ENCODE peak calls at places on chromosomes 13 and 19, in six cellular contexts. B, W, C, E, M and R are unnamed samples.

GRCh38 chr13:30774214-30774730 is 38.9 kb downstream of the ALOX5AP start:
- DNase-seq in M (no peak), C (no peak), W (no peak), B (no peak), E (no peak), R (no peak)

GRCh38 chr13:45943965-45944364 is 92.4 kb upstream of the SIAH3 start:
- DNase-seq in C (no peak), E (no peak), B (no peak), M (no peak), W (no peak), R (peak; percentile 55)

GRCh38 chr19:2575734-2576481 is 100.0 kb downstream of the GADD45B start:
- DNase-seq in C (no peak), E (no peak), B (peak; percentile 53), M (peak; percentile 88), W (no peak), R (peak; percentile 91)

GRCh38 chr13:85512421-85512820 is 286.8 kb downstream of the SLITRK6 start:
- DNase-seq in M (no peak), B (no peak), E (no peak), W (no peak), C (no peak), R (no peak)

GRCh38 chr19:46571495-46571894 is 29.6 kb upstream of the CALM3 start:
- DNase-seq in E (no peak), M (no peak), C (no peak), W (no peak), B (peak; percentile 63), R (no peak)

GRCh38 chr19:15159251-15159650 is 41.5 kb downstream of the NOTCH3 start:
- DNase-seq in B (no peak), C (no peak), E (no peak), W (no peak), M (no peak), R (peak; percentile 24)

GRCh38 chr19:441213-441823 is 19.5 kb downstream of the SHC2 start:
- DNase-seq in B (no peak), C (no peak), M (peak; percentile 29), E (no peak), W (no peak), R (no peak)

GRCh38 chr13:33707449-33707848 is 110.5 kb upstream of the RFC3 start:
- DNase-seq in E (no peak), B (no peak), W (no peak), C (no peak), M (no peak), R (no peak)

GRCh38 chr13:20475927-20476691 is 49.5 kb downstream of the CRYL1 start:
- DNase-seq in B (no peak), M (no peak), C (peak; percentile 75), E (no peak), W (no peak), R (peak; percentile 35)

GRCh38 chr19:44050740-44051653 is 839 bp upstream of the ZNF223 start:
- DNase-seq in E (no peak), W (no peak), M (no peak), C (peak; percentile 50), B (no peak), R (peak; percentile 2)

GRCh38 chr19:12052057-12052570 is 647 bp downstream of the ZNF878 start:
- DNase-seq in E (peak; percentile 7), C (no peak), B (peak; percentile 33), M (no peak), W (no peak), R (no peak)

GRCh38 chr19:28785961-28786360 is 427.0 kb downstream of the UQCRFS1 start:
- DNase-seq in C (no peak), W (no peak), E (no peak), M (no peak), B (no peak), R (no peak)

GRCh38 chr19:54281008-54281728 is at the start of gene LILRB2:
- DNase-seq in C (peak; percentile 7), W (no peak), E (no peak), B (no peak), M (no peak), R (no peak)

GRCh38 chr19:7366701-7367420 is 18.1 kb downstream of the ARHGEF18 start:
- DNase-seq in E (peak; percentile 32), W (no peak), B (no peak), C (no peak), M (no peak), R (peak; percentile 43)

GRCh38 chr13:38752726-38753125 is 65.8 kb downstream of the FREM2 start:
- DNase-seq in M (no peak), E (no peak), B (no peak), W (no peak), C (no peak), R (no peak)

GRCh38 chr19:7554990-7555864 is 19.7 kb downstream of the PNPLA6 start:
- DNase-seq in C (no peak), E (no peak), M (peak; percentile 87), W (no peak), B (peak; percentile 91), R (no peak)

GRCh38 chr13:27035892-27036235 is 135.7 kb downstream of the USP12 start:
- DNase-seq in B (no peak), M (no peak), E (no peak), W (no peak), C (no peak), R (no peak)

GRCh38 chr13:20822406-20822805 is 48.6 kb upstream of the EEF1AKMT1 start:
- DNase-seq in E (no peak), W (no peak), M (no peak), B (no peak), C (no peak), R (no peak)

GRCh38 chr19:38812841-38813320 is at the start of gene LGALS4:
- DNase-seq in W (no peak), C (no peak), E (no peak), M (peak; percentile 55), B (peak; percentile 23), R (no peak)

GRCh38 chr19:37997911-37998344 is 90.9 kb downstream of the SIPA1L3 start:
- DNase-seq in C (no peak), W (no peak), M (no peak), E (peak; percentile 83), B (no peak), R (peak; percentile 86)

GRCh38 chr13:75774176-75774575 is 138.0 kb downstream of the LMO7 start:
- DNase-seq in W (no peak), C (no peak), M (no peak), B (no peak), E (no peak), R (no peak)

GRCh38 chr19:19534556-19535265 is 3.4 kb upstream of the CILP2 start:
- DNase-seq in W (no peak), B (no peak), M (peak; percentile 61), C (no peak), E (no peak), R (no peak)

GRCh38 chr19:13155472-13156284 is 5.5 kb downstream of the IER2 start:
- DNase-seq in C (peak; percentile 85), B (peak; percentile 63), M (peak; percentile 95), E (peak; percentile 72), W (no peak), R (peak; percentile 69)

GRCh38 chr13:47087841-47088240 is 191.0 kb upstream of the HTR2A start:
- DNase-seq in W (no peak), B (no peak), C (no peak), E (no peak), M (no peak), R (peak; percentile 85)

GRCh38 chr19:2867025-2867991 is at the start of gene ZNF556:
- DNase-seq in E (no peak), B (peak; percentile 99), W (no peak), C (no peak), M (peak; percentile 61), R (no peak)

GRCh38 chr13:66076417-66076816 is 1153.7 kb downstream of the PCDH9 start:
- DNase-seq in C (no peak), M (no peak), B (no peak), E (no peak), W (no peak), R (peak; percentile 36)

GRCh38 chr19:46515879-46516350 is 20.2 kb upstream of the PNMA8B start:
- DNase-seq in W (no peak), C (peak; percentile 60), B (peak; percentile 77), E (peak; percentile 31), M (no peak), R (peak; percentile 36)

GRCh38 chr19:1360818-1361461 is 22.8 kb upstream of the NDUFS7 start:
- DNase-seq in W (no peak), B (peak; percentile 97), E (peak; percentile 24), M (peak; percentile 92), C (no peak), R (peak; percentile 93)

GRCh38 chr19:17834350-17835181 is 13.2 kb downstream of the JAK3 start:
- DNase-seq in W (no peak), B (no peak), E (no peak), C (no peak), M (no peak), R (no peak)

GRCh38 chr19:50725932-50726230 is 2.7 kb downstream of the CLEC11A start:
- DNase-seq in B (no peak), M (no peak), W (no peak), E (no peak), C (no peak), R (no peak)

GRCh38 chr13:52387721-52388120 is 18.3 kb downstream of the THSD1 start:
- DNase-seq in M (no peak), C (no peak), E (no peak), W (no peak), B (no peak), R (no peak)

GRCh38 chr19:8321760-8322637 is 703 bp downstream of the RPS28 start:
- DNase-seq in C (no peak), M (peak; percentile 71), E (no peak), W (no peak), B (no peak), R (no peak)

GRCh38 chr13:25080773-25081172 is 15.2 kb upstream of the PABPC3 start:
- DNase-seq in C (no peak), M (no peak), W (no peak), B (no peak), E (no peak), R (no peak)

GRCh38 chr13:25088562-25089221 is 7.2 kb upstream of the PABPC3 start:
- DNase-seq in E (no peak), B (no peak), C (no peak), W (no peak), M (no peak), R (no peak)

GRCh38 chr13:25085125-25085742 is 10.7 kb upstream of the PABPC3 start:
- DNase-seq in B (peak; percentile 51), C (no peak), M (no peak), E (peak; percentile 27), W (no peak), R (peak; percentile 37)

GRCh38 chr13:25084101-25084500 is 11.8 kb upstream of the PABPC3 start:
- DNase-seq in W (no peak), M (no peak), B (no peak), C (no peak), E (no peak), R (no peak)
- H3K27ac ChIP-seq in W (no peak overlapping the region), M (no peak overlapping the region), B (no peak overlapping the region), C (no peak overlapping the region), E (no peak overlapping the region), R (no peak overlapping the region)

GRCh38 chr13:112819816-112820215 is 130.0 kb downstream of the ATP11A start:
- DNase-seq in E (no peak), B (no peak), W (no peak), C (no peak), M (no peak), R (no peak)
- H3K36me3 ChIP-seq in E (peaks cover 4% of the 10 kb centered on the region), B (peaks cover 7% of the 10 kb centered on the region), W (peaks cover 10% of the 10 kb centered on the region), C (peaks cover 15% of the 10 kb centered on the region), M (peaks cover 44% of the 10 kb centered on the region), R (no peaks in the 10 kb centered on the region)

GRCh38 chr19:49113762-49114629 is at the start of gene LIN7B:
- DNase-seq in W (no peak), M (peak; percentile 96), E (peak; percentile 74), B (peak; percentile 97), C (peak; percentile 87), R (peak; percentile 49)
- TF ChIP-seq CTCF in W (peak; percentile 44), M (peak; percentile 49), E (peak; percentile 50), B (peak; percentile 50), C (peak; percentile 67), R (no peak)

GRCh38 chr13:40404967-40405716 is 261.3 kb downstream of the FOXO1 start:
- DNase-seq in C (no peak), B (no peak), M (no peak), W (no peak), E (no peak), R (no peak)
- H3K27ac ChIP-seq in C (no peak overlapping the region), B (no peak overlapping the region), M (no peak overlapping the region), W (no peak overlapping the region), E (no peak overlapping the region), R (no peak overlapping the region)